ENCODE peak calls at places on chromosomes 13 and 19, in seven cellular contexts. C is lung; J is RWPE2; H is CD8-positive, alpha-beta T cell; W is H7; A is AG04450; O is fibroblast of mammary gland. I is an unnamed sample.

GRCh38 chr13:104597554-104598240 is 1531.5 kb upstream of the SLC10A2 start:
- DNase-seq in A (no peak), C (no peak), J (no peak), H (no peak), W (no peak), O (no peak), I (no peak)

GRCh38 chr19:58558623-58559274 is 338 bp upstream of the UBE2M start:
- DNase-seq in C (peak; percentile 98), H (peak; percentile 100), J (peak; percentile 98), A (peak; percentile 97), O (peak; percentile 98), W (peak; percentile 98), I (peak; percentile 99)

GRCh38 chr19:29837448-29837961 is 25.7 kb downstream of the CCNE1 start:
- DNase-seq in H (peak; percentile 19), C (no peak), W (no peak), O (no peak), J (no peak), A (no peak), I (no peak)

GRCh38 chr13:42747399-42747873 is 33.9 kb upstream of the FAM216B start:
- DNase-seq in O (peak; percentile 99), A (peak; percentile 94), C (no peak), J (no peak), H (no peak), W (no peak), I (peak; percentile 95)

GRCh38 chr19:23470873-23471555 is 75.7 kb upstream of the ZNF91 start:
- DNase-seq in H (no peak), A (no peak), J (no peak), W (no peak), O (no peak), C (no peak), I (no peak)

GRCh38 chr13:93364166-93364565 is 137.6 kb downstream of the GPC6 start:
- DNase-seq in O (peak; percentile 64), H (no peak), J (no peak), C (no peak), W (no peak), A (peak; percentile 27), I (peak; percentile 46)

GRCh38 chr19:19655051-19655594 is 8.4 kb downstream of the ATP13A1 start:
- DNase-seq in W (peak; percentile 42), C (no peak), A (no peak), J (no peak), H (no peak), O (no peak), I (no peak)

GRCh38 chr19:35031072-35031881 is 1.0 kb downstream of the SCN1B start:
- DNase-seq in A (no peak), W (peak; percentile 92), J (no peak), O (no peak), H (no peak), C (no peak), I (no peak)

GRCh38 chr13:67238277-67238859 is 8.2 kb upstream of the PCDH9 start:
- DNase-seq in O (peak; percentile 48), H (no peak), W (no peak), J (no peak), C (no peak), A (no peak), I (peak; percentile 39)

GRCh38 chr19:15393963-15394362 is 14.4 kb upstream of the AKAP8 start:
- DNase-seq in O (peak; percentile 56), W (no peak), H (no peak), C (no peak), J (no peak), A (no peak), I (no peak)

GRCh38 chr13:54185785-54186184 is 1157.2 kb downstream of the OLFM4 start:
- DNase-seq in J (no peak), A (no peak), O (no peak), H (no peak), W (peak; percentile 11), C (no peak), I (peak; percentile 9)

GRCh38 chr19:28136796-28137195 is 1076.2 kb downstream of the UQCRFS1 start:
- DNase-seq in O (no peak), A (no peak), H (no peak), W (no peak), C (no peak), J (no peak), I (no peak)

GRCh38 chr19:44111910-44112463 is 1.2 kb upstream of the ZNF225 start:
- DNase-seq in H (no peak), A (peak; percentile 67), O (peak; percentile 91), C (no peak), W (peak; percentile 38), J (peak; percentile 64), I (peak; percentile 84)

GRCh38 chr19:3389876-3390361 is 23.5 kb downstream of the NFIC start:
- DNase-seq in W (peak; percentile 90), A (no peak), O (peak; percentile 69), H (no peak), J (no peak), C (no peak), I (no peak)

GRCh38 chr19:10070730-10071446 is 15.2 kb upstream of the SHFL start:
- DNase-seq in O (no peak), W (peak; percentile 95), A (no peak), J (no peak), H (no peak), C (no peak), I (no peak)

GRCh38 chr19:40811478-40812341 is 12.7 kb downstream of the EGLN2 start:
- DNase-seq in H (peak; percentile 41), C (no peak), W (peak; percentile 75), O (no peak), A (no peak), J (no peak), I (no peak)

GRCh38 chr19:40776966-40777794 is 867 bp upstream of the RAB4B start:
- DNase-seq in O (peak; percentile 89), W (peak; percentile 88), H (peak; percentile 92), J (no peak), A (peak; percentile 80), C (peak; percentile 95), I (peak; percentile 90)

GRCh38 chr19:13260883-13261653 is 110.9 kb downstream of the IER2 start:
- DNase-seq in W (no peak), A (peak; percentile 54), H (no peak), J (no peak), C (no peak), O (peak; percentile 95), I (peak; percentile 95)

GRCh38 chr13:48542581-48543341 is 9.9 kb upstream of the RCBTB2 start:
- DNase-seq in A (no peak), C (no peak), H (no peak), J (no peak), O (peak; percentile 20), W (peak; percentile 14), I (no peak)

GRCh38 chr19:4556574-4557185 is 2.8 kb downstream of the SEMA6B start:
- DNase-seq in W (peak; percentile 100), J (no peak), C (no peak), A (no peak), O (peak; percentile 23), H (no peak), I (peak; percentile 33)

GRCh38 chr19:40755248-40755624 is 4.2 kb downstream of the SNRPA start:
- DNase-seq in A (no peak), O (no peak), J (no peak), H (no peak), C (no peak), W (no peak), I (no peak)

GRCh38 chr13:98476538-98476966 is 100.4 kb downstream of the STK24 start:
- DNase-seq in H (peak; percentile 87), C (peak; percentile 53), J (peak; percentile 82), O (peak; percentile 88), W (no peak), A (no peak), I (peak; percentile 83)

GRCh38 chr19:50292216-50292827 is 36.9 kb downstream of the KCNC3 start:
- DNase-seq in H (no peak), A (no peak), J (no peak), C (no peak), W (peak; percentile 92), O (no peak), I (no peak)

GRCh38 chr13:22801402-22802003 is 379.3 kb upstream of the SGCG start:
- DNase-seq in A (no peak), J (no peak), W (no peak), H (no peak), O (peak; percentile 20), C (no peak), I (peak; percentile 38)

GRCh38 chr13:28820099-28821051 is at the start of gene MTUS2:
- DNase-seq in W (peak; percentile 80), A (no peak), C (no peak), O (no peak), H (no peak), J (no peak), I (peak; percentile 18)
- H3K4me3 ChIP-seq in W (peak within 1 kb of the TSS; percentile 58), A (peak within 1 kb of the TSS; percentile 29), C (peak within 1 kb of the TSS; percentile 24), O (no peak within 1 kb of the TSS), H (peak within 1 kb of the TSS; percentile 23), J (peak within 1 kb of the TSS; percentile 21), I (peak within 1 kb of the TSS; percentile 29)

GRCh38 chr13:23966221-23966690 is 69.0 kb upstream of the C1QTNF9B start:
- DNase-seq in H (no peak), A (no peak), W (no peak), O (no peak), C (no peak), J (no peak), I (no peak)
- H3K4me3 ChIP-seq in H (peak overlapping the region; percentile 40), A (no peak overlapping the region), W (no peak overlapping the region), O (no peak overlapping the region), C (no peak overlapping the region), J (peak overlapping the region; percentile 9), I (no peak overlapping the region)

DNA sequence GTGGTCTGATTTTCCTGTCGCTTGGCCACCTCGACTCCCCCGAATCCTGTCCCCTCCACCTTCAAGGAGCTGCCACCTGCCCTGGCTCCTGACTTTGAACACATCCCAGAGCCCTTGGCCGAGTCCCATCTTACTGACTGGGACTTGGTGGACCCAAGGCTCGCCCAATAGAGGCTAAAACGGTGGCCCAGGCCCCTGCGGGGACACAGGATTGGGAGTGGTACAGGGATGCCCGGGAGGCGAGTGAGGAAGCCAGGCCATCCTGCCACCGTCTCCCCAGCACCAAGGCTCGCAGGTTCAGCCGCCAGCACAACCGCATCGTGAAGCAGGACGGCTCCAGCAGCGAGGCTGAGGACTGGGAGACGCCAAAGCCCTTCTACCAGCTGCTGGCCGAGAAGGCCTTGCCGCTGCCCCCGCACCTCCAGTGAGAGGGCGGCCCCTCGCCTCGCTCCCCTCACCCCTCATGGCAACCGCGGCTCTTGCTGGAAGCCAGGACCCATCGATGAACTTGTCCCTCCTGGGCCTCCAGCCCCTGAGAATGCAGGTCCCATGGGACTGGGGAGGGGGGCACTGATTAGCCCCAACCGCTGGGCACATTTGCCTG is 5.3 kb downstream of the SIX5 start:
- DNase-seq in O (no peak), A (no peak), W (peak; percentile 77), J (no peak), H (no peak), C (no peak), I (no peak)
- H3K4me3 ChIP-seq in O (no peak overlapping the region), A (no peak overlapping the region), W (no peak overlapping the region), J (no peak overlapping the region), H (no peak overlapping the region), C (no peak overlapping the region), I (no peak overlapping the region)

DNA sequence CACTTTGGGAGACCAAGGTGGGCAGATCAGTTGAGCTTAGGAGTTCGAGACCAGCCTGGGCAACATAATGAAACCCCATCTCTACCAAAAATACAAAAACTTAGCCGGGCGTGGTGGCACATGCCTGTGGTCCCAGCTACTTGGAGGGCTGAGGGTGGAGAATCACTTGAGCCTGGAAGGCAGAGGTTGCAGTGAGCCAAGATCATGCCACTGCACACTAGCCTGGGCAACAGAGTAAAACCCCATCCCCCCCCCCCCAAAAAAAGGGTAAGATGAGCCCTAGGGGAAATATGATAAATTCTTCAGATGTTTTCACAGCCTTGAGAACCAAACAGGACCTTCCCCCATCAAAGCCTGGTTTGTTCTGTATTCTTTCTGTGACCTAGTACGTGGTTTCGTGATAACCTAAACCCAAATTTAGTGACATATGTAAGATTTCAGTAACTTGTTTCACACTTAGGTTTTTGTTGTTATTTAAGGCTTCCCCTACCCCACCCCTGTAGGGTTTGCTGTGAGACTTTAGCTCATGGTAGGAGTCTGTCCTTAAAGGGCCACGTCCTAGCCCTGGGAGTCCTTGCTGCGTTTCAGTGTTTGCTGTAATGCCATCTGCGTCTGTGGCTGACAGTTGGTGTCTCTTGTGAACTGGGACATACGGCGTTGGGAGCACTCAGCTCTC is 49.6 kb downstream of the MYO9B start:
- DNase-seq in O (no peak), J (no peak), W (no peak), H (no peak), C (no peak), A (no peak), I (no peak)
- H3K4me3 ChIP-seq in O (no peak overlapping the region), J (no peak overlapping the region), W (no peak overlapping the region), H (peak overlapping the region; percentile 40), C (no peak overlapping the region), A (no peak overlapping the region), I (no peak overlapping the region)

I was measured in epithelial cell of esophagus.